ENCODE peak calls at places on chromosome 12, in five cellular contexts. U is cardiac septum, O is GM20000, T is NCI-H2107, M is erythroblast. D is an unnamed sample.
A peak's percentile ranks its signal among the peaks of the same experiment; 100 is the strongest.

GRCh38 chr12:100199347-100200136 is 1.1 kb upstream of the ACTR6 start:
- DNase-seq in U (peak; percentile 86), O (peak; percentile 88), T (peak; percentile 16), M (peak; percentile 74), D (no peak)

GRCh38 chr12:93376436-93377251 is 1.1 kb upstream of the NUDT4 start:
- DNase-seq in U (peak; percentile 82), O (no peak), T (no peak), M (peak; percentile 88), D (no peak)

GRCh38 chr12:46415552-46415951 is 43.0 kb upstream of the SLC38A2 start:
- DNase-seq in U (no peak), O (no peak), T (no peak), M (no peak), D (no peak)

GRCh38 chr12:109147954-109148353 is 31.6 kb downstream of the ACACB start:
- DNase-seq in U (no peak), O (no peak), T (no peak), M (no peak), D (no peak)

GRCh38 chr12:76375939-76376338 is 27.7 kb upstream of the BBS10 start:
- DNase-seq in U (no peak), O (no peak), T (no peak), M (no peak), D (no peak)

GRCh38 chr12:132718644-132719043 is 8.0 kb downstream of the PGAM5 start:
- DNase-seq in U (no peak), O (no peak), T (no peak), M (no peak), D (no peak)

GRCh38 chr12:32917094-32917611 is 20.6 kb upstream of the PKP2 start:
- DNase-seq in U (no peak), O (no peak), T (no peak), M (no peak), D (no peak)

GRCh38 chr12:47755655-47756562 is 2.8 kb downstream of the RAPGEF3 start:
- DNase-seq in U (no peak), O (peak; percentile 86), T (no peak), M (no peak), D (no peak)

GRCh38 chr12:76299536-76300296 is 48.5 kb downstream of the BBS10 start:
- DNase-seq in U (no peak), O (no peak), T (no peak), M (no peak), D (no peak)

GRCh38 chr12:131047789-131048610 is 94.3 kb downstream of the ADGRD1 start:
- DNase-seq in U (no peak), O (no peak), T (no peak), M (no peak), D (no peak)

GRCh38 chr12:113473942-113474341 is 2.3 kb upstream of the LHX5 start:
- DNase-seq in U (no peak), O (peak; percentile 33), T (no peak), M (no peak), D (no peak)

GRCh38 chr12:122807651-122808050 is 27.6 kb upstream of the HIP1R start:
- DNase-seq in U (no peak), O (no peak), T (no peak), M (no peak), D (no peak)

GRCh38 chr12:12899530-12900380 is 8.4 kb downstream of the GPRC5A start:
- DNase-seq in U (no peak), O (peak; percentile 49), T (no peak), M (peak; percentile 53), D (no peak)

GRCh38 chr12:47811070-47811391 is 8.7 kb downstream of the HDAC7 start:
- DNase-seq in U (no peak), O (no peak), T (no peak), M (no peak), D (no peak)

GRCh38 chr12:42450248-42450647 is 124.3 kb downstream of the PPHLN1 start:
- DNase-seq in U (no peak), O (no peak), T (no peak), M (no peak), D (no peak)

GRCh38 chr12:70338531-70338930 is 27.6 kb upstream of the KCNMB4 start:
- DNase-seq in U (no peak), O (no peak), T (no peak), M (no peak), D (no peak)

GRCh38 chr12:59085680-59086079 is 165.4 kb upstream of the LRIG3 start:
- DNase-seq in U (no peak), O (no peak), T (no peak), M (no peak), D (no peak)

GRCh38 chr12:3636328-3636727 is 116.6 kb downstream of the CRACR2A start:
- DNase-seq in U (no peak), O (no peak), T (no peak), M (no peak), D (peak; percentile 37)

GRCh38 chr12:48890657-48891418 is 25.2 kb upstream of the RND1 start:
- DNase-seq in U (peak; percentile 85), O (peak; percentile 71), T (peak; percentile 39), M (peak; percentile 75), D (peak; percentile 92)

GRCh38 chr12:108297424-108297823 is 41.7 kb downstream of the CMKLR1 start:
- DNase-seq in U (no peak), O (no peak), T (no peak), M (no peak), D (no peak)

GRCh38 chr12:124683330-124683662 is 115.9 kb upstream of the NCOR2 start:
- DNase-seq in U (no peak), O (no peak), T (no peak), M (no peak), D (no peak)

GRCh38 chr12:24919346-24920001 is 29.4 kb downstream of the BCAT1 start:
- DNase-seq in U (no peak), O (no peak), T (no peak), M (no peak), D (no peak)

GRCh38 chr12:49537709-49538601 is 875 bp upstream of the KCNH3 start:
- DNase-seq in U (no peak), O (peak; percentile 60), T (no peak), M (peak; percentile 40), D (peak; percentile 91)

GRCh38 chr12:50242751-50243191 is 40.5 kb downstream of the LIMA1 start:
- DNase-seq in U (no peak), O (no peak), T (no peak), M (no peak), D (no peak)

GRCh38 chr12:105523164-105524057 is 192.9 kb downstream of the C12orf75 start:
- DNase-seq in U (peak; percentile 85), O (no peak), T (no peak), M (no peak), D (no peak)

GRCh38 chr12:94686834-94687628 is 36.7 kb upstream of the TMCC3 start:
- DNase-seq in U (no peak), O (no peak), T (no peak), M (no peak), D (no peak)

GRCh38 chr12:12266873-12267634 is at the start of gene LRP6:
- DNase-seq in U (peak; percentile 92), O (peak; percentile 91), T (peak; percentile 84), M (peak; percentile 96), D (peak; percentile 95)

GRCh38 chr12:113214938-113215400 is 6.3 kb upstream of the TPCN1 start:
- DNase-seq in U (no peak), O (no peak), T (no peak), M (peak; percentile 9), D (no peak)

GRCh38 chr12:92538970-92539749 is 163.6 kb upstream of the PLEKHG7 start:
- DNase-seq in U (no peak), O (peak; percentile 53), T (no peak), M (no peak), D (no peak)

GRCh38 chr12:110741371-110741770 is 1.3 kb downstream of the PPP1CC start:
- DNase-seq in U (no peak), O (peak; percentile 38), T (no peak), M (peak; percentile 69), D (no peak)

GRCh38 chr12:122743895-122744525 is 8.6 kb upstream of the DENR start:
- DNase-seq in U (peak; percentile 86), O (no peak), T (no peak), M (no peak), D (peak; percentile 85)

GRCh38 chr12:117388865-117389508 is 27.6 kb upstream of the NOS1 start:
- DNase-seq in U (no peak), O (no peak), T (no peak), M (no peak), D (no peak)

GRCh38 chr12:2640709-2641108 is 154.1 kb upstream of the FKBP4 start:
- DNase-seq in U (peak; percentile 85), O (no peak), T (no peak), M (peak; percentile 4), D (no peak)

GRCh38 chr12:132284071-132284492 is 45.3 kb downstream of the GALNT9 start:
- DNase-seq in U (no peak), O (no peak), T (no peak), M (no peak), D (no peak)

GRCh38 chr12:57533108-57533507 is 10.5 kb downstream of the MBD6 start:
- DNase-seq in U (no peak), O (no peak), T (no peak), M (no peak), D (no peak)

GRCh38 chr12:2642176-2642892 is 152.4 kb upstream of the FKBP4 start:
- DNase-seq in U (peak; percentile 24), O (no peak), T (no peak), M (no peak), D (peak; percentile 26)

GRCh38 chr12:47591795-47592194 is 114.0 kb downstream of the RPAP3 start:
- DNase-seq in U (no peak), O (no peak), T (no peak), M (no peak), D (no peak)

GRCh38 chr12:28536088-28536487 is 345.8 kb downstream of the CCDC91 start:
- DNase-seq in U (no peak), O (no peak), T (no peak), M (no peak), D (no peak)

GRCh38 chr12:55925870-55926737 is 1.6 kb downstream of the PYM1 start:
- DNase-seq in U (no peak), O (no peak), T (no peak), M (no peak), D (no peak)

GRCh38 chr12:41141076-41141475 is 47.0 kb upstream of the PDZRN4 start:
- DNase-seq in U (no peak), O (no peak), T (no peak), M (no peak), D (no peak)

D was measured in mesenteric fat pad.